ENCODE peak calls at places on chromosomes 7 and 10, in five cellular contexts. S, K, F, E and H are unnamed samples.

GRCh38 chr10:68871105-68871711 is 29.9 kb upstream of the DDX50 start:
- DNase-seq in E (peak; percentile 55), S (no peak), F (peak; percentile 5), K (no peak), H (no peak)

GRCh38 chr7:24724451-24725190 is 32.6 kb downstream of the GSDME start:
- DNase-seq in F (no peak), K (peak; percentile 60), S (peak; percentile 51), E (no peak), H (no peak)

GRCh38 chr7:130950741-130951140 is 216.7 kb upstream of the KLF14 start:
- DNase-seq in S (no peak), F (no peak), K (no peak), E (no peak), H (no peak)

GRCh38 chr10:9992656-9993055 is 1025.0 kb upstream of the CELF2 start:
- DNase-seq in E (no peak), K (no peak), S (no peak), F (peak; percentile 4), H (no peak)

GRCh38 chr7:82672078-82672477 is 228.5 kb upstream of the CACNA2D1 start:
- DNase-seq in S (no peak), E (peak; percentile 12), K (no peak), F (no peak), H (no peak)

GRCh38 chr10:114810926-114811325 is 10.7 kb upstream of the FHIP2A start:
- DNase-seq in F (no peak), E (no peak), K (no peak), S (no peak), H (no peak)

GRCh38 chr7:2109936-2110585 is 122.7 kb downstream of the MAD1L1 start:
- DNase-seq in E (peak; percentile 87), K (no peak), S (no peak), F (no peak), H (no peak)

GRCh38 chr10:130767116-130767730 is 544.3 kb downstream of the TCERG1L start:
- DNase-seq in E (no peak), S (no peak), K (no peak), F (no peak), H (no peak)

GRCh38 chr10:104300002-104300735 is 31.2 kb downstream of the GSTO2 start:
- DNase-seq in S (peak; percentile 93), F (peak; percentile 83), E (peak; percentile 99), K (no peak), H (no peak)

GRCh38 chr7:66039094-66039493 is 36.5 kb upstream of the ASL start:
- DNase-seq in K (no peak), S (no peak), E (no peak), F (no peak), H (no peak)

GRCh38 chr10:79262959-79263746 is 84.1 kb upstream of the PPIF start:
- DNase-seq in E (no peak), S (no peak), F (no peak), K (no peak), H (no peak)

GRCh38 chr7:117072620-117073118 is 119.4 kb downstream of the ST7 start:
- DNase-seq in K (no peak), S (peak; percentile 72), F (peak; percentile 72), E (peak; percentile 47), H (no peak)

GRCh38 chr10:95266674-95267095 is 24.1 kb downstream of the PDLIM1 start:
- DNase-seq in E (peak; percentile 90), F (no peak), K (no peak), S (peak; percentile 52), H (no peak)

GRCh38 chr7:80348221-80348620 is 163.6 kb downstream of the GNAT3 start:
- DNase-seq in S (no peak), K (no peak), F (no peak), E (no peak), H (no peak)

GRCh38 chr10:58240531-58240930 is 27.2 kb downstream of the IPMK start:
- DNase-seq in S (no peak), E (no peak), F (no peak), K (no peak), H (no peak)

GRCh38 chr10:13684252-13684791 is 97.6 kb downstream of the PRPF18 start:
- DNase-seq in S (peak; percentile 82), F (peak; percentile 91), E (peak; percentile 78), K (no peak), H (peak; percentile 79)

GRCh38 chr7:1365846-1366245 is 93.4 kb downstream of the MICALL2 start:
- DNase-seq in E (no peak), F (no peak), K (no peak), S (no peak), H (peak; percentile 34)

GRCh38 chr10:128549192-128549591 is 423.0 kb upstream of the MKI67 start:
- DNase-seq in E (no peak), S (no peak), K (no peak), F (no peak), H (no peak)

GRCh38 chr10:35336084-35336831 is at the start of gene CCNY:
- DNase-seq in S (no peak), E (peak; percentile 72), K (peak; percentile 87), F (peak; percentile 84), H (peak; percentile 92)

GRCh38 chr7:153022796-153023592 is 263.4 kb downstream of the ACTR3B start:
- DNase-seq in S (no peak), F (no peak), E (no peak), K (no peak), H (no peak)

GRCh38 chr10:61128196-61128595 is 184.2 kb upstream of the RHOBTB1 start:
- DNase-seq in S (no peak), E (no peak), F (no peak), K (no peak), H (no peak)

GRCh38 chr7:2461268-2462026 is 14.8 kb downstream of the GRIFIN start:
- DNase-seq in S (no peak), F (no peak), K (peak; percentile 77), E (no peak), H (no peak)

GRCh38 chr10:97427571-97428179 is 1.7 kb downstream of the PGAM1 start:
- DNase-seq in K (no peak), E (peak; percentile 53), F (no peak), S (no peak), H (no peak)

GRCh38 chr7:101517304-101517703 is 111.8 kb downstream of the MYL10 start:
- DNase-seq in K (no peak), F (no peak), E (no peak), S (no peak), H (no peak)

GRCh38 chr10:43036581-43037428 is 40.1 kb upstream of the RET start:
- DNase-seq in K (no peak), E (no peak), F (no peak), S (no peak), H (peak; percentile 72)

GRCh38 chr7:104534149-104534548 is 205.7 kb downstream of the LHFPL3 start:
- DNase-seq in E (no peak), S (no peak), K (no peak), F (no peak), H (no peak)

DNA sequence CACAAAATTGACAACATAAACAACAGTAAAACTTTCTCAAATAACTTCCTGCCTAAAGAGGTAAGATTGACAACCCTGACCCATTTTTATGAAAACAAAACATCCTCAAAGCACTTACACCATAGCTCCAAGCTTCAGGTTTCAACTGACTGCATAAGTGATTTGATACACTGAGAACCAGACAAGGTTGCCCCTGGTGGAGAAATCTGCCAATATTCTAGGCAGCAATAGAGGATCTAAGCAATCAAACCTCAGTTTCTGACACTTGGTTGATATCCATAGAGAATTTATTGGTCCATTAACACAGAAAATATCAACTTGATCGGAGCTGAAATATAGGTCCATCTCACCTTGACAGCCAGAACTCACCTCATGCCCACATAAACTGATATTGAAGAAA is 147.8 kb downstream of the ELAPOR2 start:
- DNase-seq in K (no peak), E (no peak), F (no peak), S (no peak), H (no peak)
- TF ChIP-seq CTCF in K (peak; percentile 24), E (no peak), F (no peak), S (no peak), H (peak; percentile 41)

GRCh38 chr10:70602665-70603438 is at the start of gene PRF1:
- DNase-seq in K (no peak), E (no peak), S (peak; percentile 56), F (no peak), H (no peak)
- TF ChIP-seq CTCF in K (no peak), E (no peak), S (no peak), F (no peak), H (no peak)

GRCh38 chr10:99851825-99852224 is 69.4 kb downstream of the ABCC2 start:
- DNase-seq in S (no peak), E (no peak), F (no peak), K (no peak), H (no peak)

GRCh38 chr10:99853655-99854054 is 71.2 kb downstream of the ABCC2 start:
- DNase-seq in F (no peak), S (no peak), K (no peak), E (no peak), H (no peak)

GRCh38 chr10:99855479-99856071 is 73.1 kb downstream of the ABCC2 start:
- DNase-seq in K (no peak), F (no peak), E (no peak), S (no peak), H (no peak)

GRCh38 chr10:99852481-99853213 is 70.2 kb downstream of the ABCC2 start:
- DNase-seq in F (no peak), K (no peak), S (no peak), E (peak; percentile 43), H (no peak)

DNA sequence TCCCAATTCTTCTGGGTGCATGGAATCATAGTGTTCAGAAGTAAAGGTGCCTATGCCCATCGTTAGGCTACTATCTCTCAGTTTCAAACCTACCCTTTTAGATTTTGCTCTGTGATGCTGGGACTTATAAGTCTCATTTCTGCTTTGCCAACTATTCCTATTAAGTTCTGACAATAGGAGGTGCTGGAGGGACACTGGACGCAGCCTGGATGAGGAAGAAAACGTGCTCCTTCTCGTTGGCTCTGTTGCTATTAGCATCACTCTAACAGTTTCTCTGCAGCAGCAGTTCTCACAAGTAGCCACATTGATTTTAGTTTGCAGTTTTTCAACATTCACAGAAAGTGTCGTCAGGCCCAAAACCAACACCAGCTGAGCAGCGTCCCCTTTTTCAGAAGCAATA is 72.4 kb downstream of the ABCC2 start:
- DNase-seq in F (peak; percentile 38), E (peak; percentile 81), S (peak; percentile 63), K (no peak), H (no peak)
- TF ChIP-seq CTCF in F (peak; percentile 43), E (peak; percentile 74), S (peak; percentile 59), K (peak; percentile 65), H (peak; percentile 80)

GRCh38 chr10:120400601-120401000 is 56.4 kb upstream of the PLPP4 start:
- DNase-seq in F (no peak), E (peak; percentile 31), S (no peak), K (no peak), H (no peak)

GRCh38 chr10:120402358-120402757 is 54.7 kb upstream of the PLPP4 start:
- DNase-seq in K (no peak), E (no peak), S (no peak), F (no peak), H (no peak)

GRCh38 chr10:120409816-120410215 is 47.2 kb upstream of the PLPP4 start:
- DNase-seq in E (no peak), K (no peak), F (no peak), S (no peak), H (no peak)

GRCh38 chr10:120403109-120403508 is 53.9 kb upstream of the PLPP4 start:
- DNase-seq in F (no peak), E (no peak), K (no peak), S (no peak), H (no peak)

DNA sequence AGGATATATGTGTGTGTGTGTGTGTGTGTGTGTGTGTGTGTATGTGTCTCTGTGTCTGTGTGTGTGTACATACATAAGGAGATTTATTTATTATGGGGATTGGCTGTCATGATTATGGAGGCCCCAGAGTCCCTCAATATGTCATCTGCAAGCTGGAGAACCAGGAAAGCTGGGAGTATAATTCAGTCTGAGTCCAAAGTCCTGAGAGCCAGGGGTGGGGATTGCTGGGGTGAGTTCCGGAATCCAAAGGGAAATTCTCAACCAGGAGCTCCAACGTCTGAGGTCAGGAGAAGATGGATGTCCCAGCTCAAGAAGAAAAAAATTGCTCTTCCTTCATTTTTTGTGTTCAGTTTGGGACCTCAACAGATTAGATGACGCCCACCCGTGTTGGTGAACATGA is 50.6 kb upstream of the PLPP4 start:
- DNase-seq in S (no peak), F (no peak), K (no peak), E (no peak), H (no peak)
- TF ChIP-seq CTCF in S (no peak), F (no peak), K (no peak), E (no peak), H (no peak)